ENCODE peak calls at places on chromosomes 2 and 18, in four cellular contexts. One of them, this sample, is unnamed.
A peak's percentile ranks its signal among the peaks of the same experiment; 100 is the strongest.

GRCh38 chr2:27494284-27494943 is 586 bp downstream of the FNDC4 start:
- DNase-seq in GM23248: peak; percentile 64
- DNase-seq in IMR-90: peak; percentile 20
- DNase-seq in osteoblast: peak; percentile 84
- DNase-seq in this sample: peak; percentile 64

GRCh38 chr2:15241208-15241607 is 319.9 kb downstream of the NBAS start:
- DNase-seq in GM23248: no peak
- DNase-seq in IMR-90: no peak
- DNase-seq in osteoblast: no peak
- DNase-seq in this sample: no peak

GRCh38 chr2:169716229-169716886 is 17.3 kb upstream of the KLHL23 start:
- DNase-seq in GM23248: peak; percentile 67
- DNase-seq in IMR-90: peak; percentile 83
- DNase-seq in osteoblast: no peak
- DNase-seq in this sample: peak; percentile 36

GRCh38 chr2:233532971-233533370 is 33.6 kb downstream of the USP40 start:
- DNase-seq in GM23248: no peak
- DNase-seq in IMR-90: no peak
- DNase-seq in osteoblast: no peak
- DNase-seq in this sample: no peak

GRCh38 chr18:37578886-37579513 is 13.4 kb upstream of the CELF4 start:
- DNase-seq in GM23248: peak; percentile 66
- DNase-seq in IMR-90: peak; percentile 33
- DNase-seq in osteoblast: no peak
- DNase-seq in this sample: no peak

GRCh38 chr18:48017625-48018024 is 87.2 kb upstream of the SMAD2 start:
- DNase-seq in GM23248: peak; percentile 65
- DNase-seq in IMR-90: peak; percentile 16
- DNase-seq in osteoblast: no peak
- DNase-seq in this sample: no peak

GRCh38 chr2:60463249-60463648 is 90.2 kb downstream of the BCL11A start:
- DNase-seq in GM23248: peak; percentile 32
- DNase-seq in IMR-90: peak; percentile 48
- DNase-seq in osteoblast: no peak
- DNase-seq in this sample: peak; percentile 20

GRCh38 chr2:116915673-116916072 is 898.8 kb upstream of the DDX18 start:
- DNase-seq in GM23248: no peak
- DNase-seq in IMR-90: no peak
- DNase-seq in osteoblast: no peak
- DNase-seq in this sample: no peak

GRCh38 chr2:219962089-219962488 is 334.7 kb downstream of the SLC4A3 start:
- DNase-seq in GM23248: no peak
- DNase-seq in IMR-90: no peak
- DNase-seq in osteoblast: no peak
- DNase-seq in this sample: peak; percentile 12

GRCh38 chr2:109404681-109405080 is 209.1 kb downstream of the SEPTIN10 start:
- DNase-seq in GM23248: no peak
- DNase-seq in IMR-90: no peak
- DNase-seq in osteoblast: peak; percentile 54
- DNase-seq in this sample: no peak

GRCh38 chr2:66573866-66574265 is 138.9 kb downstream of the MEIS1 start:
- DNase-seq in GM23248: no peak
- DNase-seq in IMR-90: peak; percentile 49
- DNase-seq in osteoblast: peak; percentile 37
- DNase-seq in this sample: no peak

GRCh38 chr2:81304154-81304830 is 999.7 kb upstream of the LRRTM1 start:
- DNase-seq in GM23248: no peak
- DNase-seq in IMR-90: no peak
- DNase-seq in osteoblast: no peak
- DNase-seq in this sample: peak; percentile 26

GRCh38 chr18:65769653-65770052 is 18.8 kb downstream of the CDH7 start:
- DNase-seq in GM23248: no peak
- DNase-seq in IMR-90: no peak
- DNase-seq in osteoblast: peak; percentile 26
- DNase-seq in this sample: no peak

GRCh38 chr2:740446-741293 is 63.5 kb upstream of the TMEM18 start:
- DNase-seq in GM23248: peak; percentile 100
- DNase-seq in IMR-90: peak; percentile 92
- DNase-seq in osteoblast: peak; percentile 87
- DNase-seq in this sample: peak; percentile 78

DNA sequence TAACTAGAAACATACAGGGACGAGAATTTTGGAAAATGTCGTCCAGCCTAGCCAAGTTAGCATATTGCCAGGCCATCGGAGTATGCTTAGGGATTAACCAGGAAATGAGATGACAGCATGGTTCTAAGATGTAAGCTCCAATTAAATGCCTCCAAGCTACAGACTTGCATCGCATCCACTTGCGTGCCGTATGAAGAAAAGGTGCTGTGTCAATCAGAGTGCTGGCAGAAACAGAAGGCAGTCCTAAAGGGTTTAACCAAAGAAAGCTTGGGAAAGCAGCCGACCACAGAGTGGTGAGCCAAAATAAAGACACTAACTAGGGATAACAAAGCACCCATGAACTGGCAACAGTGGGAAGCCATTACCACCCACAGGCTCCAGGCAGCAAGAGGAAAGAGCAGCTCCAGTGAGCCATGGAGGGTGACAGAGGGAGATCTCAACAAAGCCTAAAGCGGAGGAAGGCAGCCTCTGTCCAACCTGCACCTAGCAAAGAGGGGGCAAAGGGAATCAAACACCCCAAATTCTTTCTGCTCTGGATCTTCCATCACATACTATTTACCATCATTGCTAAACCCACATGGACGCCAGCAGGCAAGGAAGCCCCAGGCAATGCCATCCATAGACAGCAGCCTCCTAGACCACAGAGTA is 27.6 kb upstream of the SOCS6 start:
- DNase-seq in GM23248: no peak
- DNase-seq in IMR-90: no peak
- DNase-seq in osteoblast: no peak
- DNase-seq in this sample: no peak
- H3K4me2 ChIP-seq in GM23248: no peak overlapping the region
- H3K4me2 ChIP-seq in IMR-90: no peak overlapping the region
- H3K4me2 ChIP-seq in osteoblast: no peak overlapping the region
- H3K4me2 ChIP-seq in this sample: no peak overlapping the region

GRCh38 chr2:45085487-45085886 is 76.2 kb upstream of the SIX2 start:
- DNase-seq in GM23248: no peak
- DNase-seq in IMR-90: no peak
- DNase-seq in osteoblast: no peak
- DNase-seq in this sample: no peak
- H2AFZ ChIP-seq in GM23248: no peak overlapping the region
- H2AFZ ChIP-seq in IMR-90: no peak overlapping the region
- H2AFZ ChIP-seq in osteoblast: peak overlapping the region; percentile 33
- H2AFZ ChIP-seq in this sample: no peak overlapping the region

DNA sequence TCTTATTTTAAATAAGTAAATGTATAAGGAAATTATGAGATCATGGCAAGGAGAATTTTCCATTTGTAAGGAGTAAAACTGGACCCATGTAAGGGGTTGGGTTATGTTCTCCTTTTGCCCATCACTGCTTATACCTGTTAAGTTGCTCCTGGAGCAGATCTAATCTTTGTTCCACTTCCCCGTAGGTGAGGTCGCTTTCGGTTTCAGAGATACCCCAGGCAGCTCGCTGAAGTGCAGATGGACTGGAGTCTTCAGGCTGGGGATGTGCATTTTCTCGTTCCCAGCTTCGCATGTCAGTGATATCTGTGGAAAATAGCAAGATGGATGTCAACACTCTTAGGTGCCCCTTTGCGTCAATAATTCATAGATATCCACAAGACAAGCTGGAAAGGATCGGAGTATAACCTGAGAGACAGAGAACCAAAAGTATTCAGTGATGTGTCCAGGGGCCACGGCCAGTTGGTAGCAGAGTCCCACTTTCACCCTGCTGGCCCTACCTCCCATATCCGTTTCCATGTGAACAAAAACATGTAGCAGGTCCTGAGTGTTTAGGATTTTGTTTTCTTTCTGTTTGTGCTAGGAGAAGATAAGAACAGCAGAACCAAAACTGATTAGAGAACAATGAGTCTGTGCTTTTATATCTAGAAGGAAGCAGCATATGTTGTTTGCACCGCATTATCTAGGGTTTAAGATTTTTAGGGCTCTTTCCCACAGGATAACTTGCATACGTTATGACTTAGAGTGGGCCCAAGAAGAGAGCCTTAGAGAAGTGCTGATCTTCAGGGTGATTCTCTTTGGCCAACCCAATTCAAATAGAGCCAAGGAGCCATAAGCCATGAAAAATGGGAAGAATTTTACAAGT is 36.0 kb downstream of the GCA start:
- DNase-seq in GM23248: no peak
- DNase-seq in IMR-90: no peak
- DNase-seq in osteoblast: no peak
- DNase-seq in this sample: no peak
- H3K4me2 ChIP-seq in GM23248: no peak overlapping the region
- H3K4me2 ChIP-seq in IMR-90: no peak overlapping the region
- H3K4me2 ChIP-seq in osteoblast: no peak overlapping the region
- H3K4me2 ChIP-seq in this sample: no peak overlapping the region

GRCh38 chr2:36780231-36780808 is 83.8 kb downstream of the VIT start:
- DNase-seq in GM23248: peak; percentile 69
- DNase-seq in IMR-90: peak; percentile 66
- DNase-seq in osteoblast: peak; percentile 91
- DNase-seq in this sample: peak; percentile 41
- H2AFZ ChIP-seq in GM23248: peak overlapping the region; percentile 90
- H2AFZ ChIP-seq in IMR-90: no peak overlapping the region
- H2AFZ ChIP-seq in osteoblast: peak overlapping the region; percentile 92
- H2AFZ ChIP-seq in this sample: peak overlapping the region; percentile 12

DNA sequence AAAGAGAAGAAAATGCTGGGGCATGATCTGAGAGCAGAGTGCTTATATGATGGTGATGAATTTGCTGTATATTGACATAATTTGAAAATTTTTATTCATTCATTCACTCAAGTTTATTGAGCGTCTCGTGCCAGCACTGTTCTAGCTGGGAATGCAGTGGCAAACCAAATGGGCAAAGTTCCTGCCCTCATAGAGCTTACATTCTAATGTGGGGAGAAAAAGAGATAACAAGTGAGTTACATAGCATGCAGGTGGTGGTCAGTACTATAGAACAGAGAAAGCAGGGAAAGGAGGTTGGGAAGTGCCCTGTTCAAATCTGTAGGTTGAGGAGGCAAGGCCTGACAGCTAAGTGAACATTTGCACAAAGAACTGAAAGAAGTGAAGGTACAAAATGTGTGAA is 4.3 kb downstream of the CEP192 start:
- DNase-seq in GM23248: no peak
- DNase-seq in IMR-90: no peak
- DNase-seq in osteoblast: no peak
- DNase-seq in this sample: no peak
- H3K4me2 ChIP-seq in GM23248: no peak overlapping the region
- H3K4me2 ChIP-seq in IMR-90: no peak overlapping the region
- H3K4me2 ChIP-seq in osteoblast: no peak overlapping the region
- H3K4me2 ChIP-seq in this sample: no peak overlapping the region

GRCh38 chr2:218022851-218023530 is 20.2 kb upstream of the TNS1 start:
- DNase-seq in GM23248: no peak
- DNase-seq in IMR-90: no peak
- DNase-seq in osteoblast: no peak
- DNase-seq in this sample: no peak
- H2AFZ ChIP-seq in GM23248: no peak overlapping the region
- H2AFZ ChIP-seq in IMR-90: no peak overlapping the region
- H2AFZ ChIP-seq in osteoblast: no peak overlapping the region
- H2AFZ ChIP-seq in this sample: no peak overlapping the region

GRCh38 chr2:69718338-69718965 is 23.5 kb upstream of the ANXA4 start:
- DNase-seq in GM23248: no peak
- DNase-seq in IMR-90: no peak
- DNase-seq in osteoblast: no peak
- DNase-seq in this sample: peak; percentile 26

GRCh38 chr2:69716555-69717120 is 25.3 kb upstream of the ANXA4 start:
- DNase-seq in GM23248: peak; percentile 75
- DNase-seq in IMR-90: peak; percentile 71
- DNase-seq in osteoblast: peak; percentile 78
- DNase-seq in this sample: peak; percentile 74

GRCh38 chr2:69717902-69718301 is 24.0 kb upstream of the ANXA4 start:
- DNase-seq in GM23248: no peak
- DNase-seq in IMR-90: peak; percentile 60
- DNase-seq in osteoblast: no peak
- DNase-seq in this sample: peak; percentile 81

GRCh38 chr2:69714024-69714423 is 27.9 kb upstream of the ANXA4 start:
- DNase-seq in GM23248: no peak
- DNase-seq in IMR-90: no peak
- DNase-seq in osteoblast: no peak
- DNase-seq in this sample: no peak

DNA sequence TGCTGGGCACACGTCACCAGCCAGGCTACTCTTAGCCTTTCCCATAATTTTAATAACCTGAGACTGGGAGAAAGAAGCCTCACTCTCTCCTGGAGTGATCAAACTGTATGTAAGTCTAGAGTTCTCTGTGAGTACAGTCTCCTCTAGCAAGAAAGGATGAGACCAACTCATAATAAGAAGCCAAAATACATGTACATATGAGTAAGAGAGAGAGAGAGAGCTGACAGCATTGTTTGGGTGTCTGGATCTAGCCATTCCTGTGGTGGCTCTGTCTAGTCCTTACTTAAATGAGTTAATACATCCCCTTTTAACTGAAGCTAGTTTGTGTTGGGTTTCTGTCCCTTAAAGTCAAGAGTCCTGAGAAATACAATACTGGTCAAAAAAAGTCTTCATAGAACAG is 26.0 kb upstream of the ANXA4 start:
- DNase-seq in GM23248: peak; percentile 73
- DNase-seq in IMR-90: peak; percentile 61
- DNase-seq in osteoblast: peak; percentile 62
- DNase-seq in this sample: peak; percentile 88
- H3K4me2 ChIP-seq in GM23248: no peak overlapping the region
- H3K4me2 ChIP-seq in IMR-90: no peak overlapping the region
- H3K4me2 ChIP-seq in osteoblast: no peak overlapping the region
- H3K4me2 ChIP-seq in this sample: peak overlapping the region; percentile 46